ENCODE peak calls at places on chromosomes 1 and 21, in nine cellular contexts. One of them, this sample, is unnamed.

GRCh38 chr1:220732137-220732536 is 16.0 kb upstream of the MTARC2 start:
- DNase-seq in colonic mucosa: no peak
- DNase-seq in adrenal gland: no peak
- DNase-seq in heart left ventricle: no peak
- DNase-seq in MM.1S: no peak
- DNase-seq in A549: no peak
- DNase-seq in CD8-positive, alpha-beta T cell: no peak
- DNase-seq in mammary epithelial cell: no peak
- DNase-seq in right lobe of liver: no peak
- DNase-seq in this sample: no peak

GRCh38 chr21:32459972-32460371 is 47.5 kb downstream of the EVA1C start:
- DNase-seq in colonic mucosa: no peak
- DNase-seq in adrenal gland: no peak
- DNase-seq in heart left ventricle: no peak
- DNase-seq in MM.1S: no peak
- DNase-seq in A549: no peak
- DNase-seq in CD8-positive, alpha-beta T cell: no peak
- DNase-seq in mammary epithelial cell: no peak
- DNase-seq in right lobe of liver: no peak
- DNase-seq in this sample: no peak

GRCh38 chr1:208387908-208388756 is 143.9 kb upstream of the PLXNA2 start:
- DNase-seq in colonic mucosa: no peak
- DNase-seq in adrenal gland: no peak
- DNase-seq in heart left ventricle: no peak
- DNase-seq in MM.1S: no peak
- DNase-seq in A549: no peak
- DNase-seq in CD8-positive, alpha-beta T cell: no peak
- DNase-seq in mammary epithelial cell: peak
- DNase-seq in right lobe of liver: no peak
- DNase-seq in this sample: no peak

GRCh38 chr21:39647476-39647875 is 34.7 kb downstream of the B3GALT5 start:
- DNase-seq in colonic mucosa: no peak
- DNase-seq in adrenal gland: no peak
- DNase-seq in heart left ventricle: no peak
- DNase-seq in MM.1S: no peak
- DNase-seq in A549: no peak
- DNase-seq in CD8-positive, alpha-beta T cell: no peak
- DNase-seq in mammary epithelial cell: no peak
- DNase-seq in right lobe of liver: no peak
- DNase-seq in this sample: no peak

GRCh38 chr1:154962795-154963330 is 1.3 kb upstream of the PYGO2 start:
- DNase-seq in colonic mucosa: no peak
- DNase-seq in adrenal gland: no peak
- DNase-seq in heart left ventricle: no peak
- DNase-seq in MM.1S: no peak
- DNase-seq in A549: no peak
- DNase-seq in CD8-positive, alpha-beta T cell: no peak
- DNase-seq in mammary epithelial cell: no peak
- DNase-seq in right lobe of liver: peak
- DNase-seq in this sample: no peak

GRCh38 chr1:53069663-53070327 is 7.8 kb downstream of the PODN start:
- DNase-seq in colonic mucosa: no peak
- DNase-seq in adrenal gland: no peak
- DNase-seq in heart left ventricle: peak
- DNase-seq in MM.1S: no peak
- DNase-seq in A549: no peak
- DNase-seq in CD8-positive, alpha-beta T cell: no peak
- DNase-seq in mammary epithelial cell: no peak
- DNase-seq in right lobe of liver: peak
- DNase-seq in this sample: peak

GRCh38 chr1:248841702-248842395 is 3.8 kb downstream of the ZNF672 start:
- DNase-seq in colonic mucosa: peak
- DNase-seq in adrenal gland: no peak
- DNase-seq in heart left ventricle: peak
- DNase-seq in MM.1S: peak
- DNase-seq in A549: no peak
- DNase-seq in CD8-positive, alpha-beta T cell: no peak
- DNase-seq in mammary epithelial cell: peak
- DNase-seq in right lobe of liver: no peak
- DNase-seq in this sample: no peak

GRCh38 chr1:212255705-212256307 is 29.4 kb upstream of the PPP2R5A start:
- DNase-seq in colonic mucosa: no peak
- DNase-seq in adrenal gland: no peak
- DNase-seq in heart left ventricle: no peak
- DNase-seq in MM.1S: no peak
- DNase-seq in A549: no peak
- DNase-seq in CD8-positive, alpha-beta T cell: no peak
- DNase-seq in mammary epithelial cell: no peak
- DNase-seq in right lobe of liver: peak
- DNase-seq in this sample: no peak

GRCh38 chr1:114668784-114669561 is 876 bp downstream of the DENND2C start:
- DNase-seq in colonic mucosa: no peak
- DNase-seq in adrenal gland: no peak
- DNase-seq in heart left ventricle: no peak
- DNase-seq in MM.1S: peak
- DNase-seq in A549: no peak
- DNase-seq in CD8-positive, alpha-beta T cell: no peak
- DNase-seq in mammary epithelial cell: peak
- DNase-seq in right lobe of liver: no peak
- DNase-seq in this sample: no peak

GRCh38 chr1:114671939-114672275 is 2.1 kb upstream of the DENND2C start:
- DNase-seq in colonic mucosa: no peak
- DNase-seq in adrenal gland: no peak
- DNase-seq in heart left ventricle: no peak
- DNase-seq in MM.1S: peak
- DNase-seq in A549: no peak
- DNase-seq in CD8-positive, alpha-beta T cell: no peak
- DNase-seq in mammary epithelial cell: no peak
- DNase-seq in right lobe of liver: no peak
- DNase-seq in this sample: no peak

GRCh38 chr1:114670083-114671010 is 498 bp upstream of the DENND2C start:
- DNase-seq in colonic mucosa: peak
- DNase-seq in adrenal gland: peak
- DNase-seq in heart left ventricle: peak
- DNase-seq in MM.1S: peak
- DNase-seq in A549: peak
- DNase-seq in CD8-positive, alpha-beta T cell: peak
- DNase-seq in mammary epithelial cell: peak
- DNase-seq in right lobe of liver: peak
- DNase-seq in this sample: peak

GRCh38 chr1:114669562-114670082 is at the start of gene DENND2C:
- DNase-seq in colonic mucosa: no peak
- DNase-seq in adrenal gland: no peak
- DNase-seq in heart left ventricle: no peak
- DNase-seq in MM.1S: peak
- DNase-seq in A549: no peak
- DNase-seq in CD8-positive, alpha-beta T cell: no peak
- DNase-seq in mammary epithelial cell: no peak
- DNase-seq in right lobe of liver: no peak
- DNase-seq in this sample: no peak

DNA sequence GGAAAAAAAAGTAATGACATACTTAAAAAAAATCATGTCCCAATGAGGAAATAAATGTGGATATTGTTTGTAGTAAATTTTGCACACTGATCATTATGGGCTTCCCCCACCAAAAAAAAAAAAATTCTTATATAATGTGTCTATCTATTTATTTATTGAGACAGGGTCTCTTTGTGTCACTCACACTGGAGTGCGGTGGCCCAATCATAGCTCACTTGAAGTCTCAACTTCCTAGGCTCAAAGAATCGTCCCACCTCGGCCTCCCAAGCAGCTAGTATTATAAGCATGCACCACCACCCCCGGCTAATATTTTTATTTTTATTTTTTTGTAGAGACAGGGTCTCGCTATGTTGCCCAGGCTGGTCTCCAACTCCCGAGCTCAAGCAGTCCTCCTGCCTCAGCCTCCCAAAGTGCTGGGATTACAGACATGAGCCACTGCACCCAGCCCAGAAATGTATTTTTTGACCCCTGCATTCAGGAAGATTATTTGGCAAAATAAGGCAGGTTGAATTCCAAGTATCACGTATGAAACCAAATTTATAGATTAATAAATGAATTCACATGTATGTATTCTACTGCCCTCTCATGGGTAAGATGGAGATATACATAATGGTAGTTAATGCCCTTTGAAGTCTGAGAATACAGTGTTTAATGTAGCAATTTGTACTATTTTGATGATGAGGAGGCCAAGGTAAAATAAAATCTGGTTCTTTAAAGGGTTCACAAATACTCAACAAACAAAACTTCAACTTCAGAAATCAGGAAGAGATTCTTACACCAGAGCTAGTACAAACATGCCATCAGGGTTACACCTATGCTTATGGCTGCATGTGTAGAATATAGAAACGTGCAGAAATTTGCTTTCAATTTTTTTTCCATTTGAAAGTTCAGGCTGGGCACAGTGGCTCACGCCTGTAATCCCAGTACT is 1.4 kb upstream of the DENND2C start:
- DNase-seq in colonic mucosa: no peak
- DNase-seq in adrenal gland: no peak
- DNase-seq in heart left ventricle: no peak
- DNase-seq in MM.1S: peak
- DNase-seq in A549: peak
- DNase-seq in CD8-positive, alpha-beta T cell: no peak
- DNase-seq in mammary epithelial cell: peak
- DNase-seq in right lobe of liver: no peak
- DNase-seq in this sample: no peak
- TF ChIP-seq CTCF in colonic mucosa: no peak
- TF ChIP-seq CTCF in adrenal gland: no peak
- TF ChIP-seq CTCF in heart left ventricle: peak
- TF ChIP-seq CTCF in MM.1S: peak
- TF ChIP-seq CTCF in A549: peak
- TF ChIP-seq CTCF in CD8-positive, alpha-beta T cell: peak
- TF ChIP-seq CTCF in mammary epithelial cell: peak
- TF ChIP-seq CTCF in right lobe of liver: peak
- TF ChIP-seq CTCF in this sample: peak

GRCh38 chr1:151907363-151908139 is 1.8 kb downstream of the THEM4 start:
- DNase-seq in colonic mucosa: no peak
- DNase-seq in adrenal gland: no peak
- DNase-seq in heart left ventricle: no peak
- DNase-seq in MM.1S: no peak
- DNase-seq in A549: no peak
- DNase-seq in CD8-positive, alpha-beta T cell: no peak
- DNase-seq in mammary epithelial cell: no peak
- DNase-seq in right lobe of liver: no peak
- DNase-seq in this sample: no peak

GRCh38 chr1:151909167-151910149 is at the start of gene THEM4:
- DNase-seq in colonic mucosa: peak
- DNase-seq in adrenal gland: peak
- DNase-seq in heart left ventricle: peak
- DNase-seq in MM.1S: peak
- DNase-seq in A549: peak
- DNase-seq in CD8-positive, alpha-beta T cell: peak
- DNase-seq in mammary epithelial cell: peak
- DNase-seq in right lobe of liver: peak
- DNase-seq in this sample: peak

GRCh38 chr1:151912973-151913372 is 3.7 kb upstream of the THEM4 start:
- DNase-seq in colonic mucosa: no peak
- DNase-seq in adrenal gland: no peak
- DNase-seq in heart left ventricle: no peak
- DNase-seq in MM.1S: no peak
- DNase-seq in A549: no peak
- DNase-seq in CD8-positive, alpha-beta T cell: no peak
- DNase-seq in mammary epithelial cell: no peak
- DNase-seq in right lobe of liver: no peak
- DNase-seq in this sample: no peak

GRCh38 chr1:151905070-151905442 is 4.3 kb downstream of the THEM4 start:
- DNase-seq in colonic mucosa: no peak
- DNase-seq in adrenal gland: no peak
- DNase-seq in heart left ventricle: no peak
- DNase-seq in MM.1S: no peak
- DNase-seq in A549: no peak
- DNase-seq in CD8-positive, alpha-beta T cell: no peak
- DNase-seq in mammary epithelial cell: no peak
- DNase-seq in right lobe of liver: no peak
- DNase-seq in this sample: peak

DNA sequence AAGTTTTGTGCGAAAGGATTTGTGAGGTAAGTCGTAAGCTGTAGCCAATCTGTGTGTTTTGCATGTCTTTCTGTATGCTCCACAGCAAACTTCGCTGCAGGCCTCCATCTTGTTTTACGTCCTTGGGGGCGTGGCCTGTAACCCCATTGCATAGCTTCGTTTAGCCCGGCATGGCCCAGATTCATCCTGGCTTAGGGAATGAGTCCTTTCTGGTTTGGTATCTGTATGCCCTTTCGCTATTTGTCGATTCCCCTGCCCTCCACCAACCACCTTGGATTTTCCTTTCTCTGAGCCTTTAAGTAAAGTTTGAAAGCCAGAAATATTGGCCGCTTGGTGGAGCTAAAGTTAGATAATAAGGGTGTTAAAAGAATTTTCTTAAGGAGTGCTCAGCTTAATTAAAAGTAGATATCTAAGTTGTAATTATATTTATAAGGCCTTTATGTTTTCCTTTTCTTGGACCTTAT is 1.1 kb downstream of the THEM4 start:
- DNase-seq in colonic mucosa: no peak
- DNase-seq in adrenal gland: no peak
- DNase-seq in heart left ventricle: no peak
- DNase-seq in MM.1S: peak
- DNase-seq in A549: no peak
- DNase-seq in CD8-positive, alpha-beta T cell: no peak
- DNase-seq in mammary epithelial cell: no peak
- DNase-seq in right lobe of liver: no peak
- DNase-seq in this sample: no peak
- H3K4me3 ChIP-seq in colonic mucosa: peak
- H3K4me3 ChIP-seq in adrenal gland: no peak
- H3K4me3 ChIP-seq in heart left ventricle: no peak
- H3K4me3 ChIP-seq in MM.1S: peak
- H3K4me3 ChIP-seq in A549: peak
- H3K4me3 ChIP-seq in CD8-positive, alpha-beta T cell: peak
- H3K4me3 ChIP-seq in mammary epithelial cell: peak
- H3K4me3 ChIP-seq in right lobe of liver: no peak
- H3K4me3 ChIP-seq in this sample: peak

DNA sequence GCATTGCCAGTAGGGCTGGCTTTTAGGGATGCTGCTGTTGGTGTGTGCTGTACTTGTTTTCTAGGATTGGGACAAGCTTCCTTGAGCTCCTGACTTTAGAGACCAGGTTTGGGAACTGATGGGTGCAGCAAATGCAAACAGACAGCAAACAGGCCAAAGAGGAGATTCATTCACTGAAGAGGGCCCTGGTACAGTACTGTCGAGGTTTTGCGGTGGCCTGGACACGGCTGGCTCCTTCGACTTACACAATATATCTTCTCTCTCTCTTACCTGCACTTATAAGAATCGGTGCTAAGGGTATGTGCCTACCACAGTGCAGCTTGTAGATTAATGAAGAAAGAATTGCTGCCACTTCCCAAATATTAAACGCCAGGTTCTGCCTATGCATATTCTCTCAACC is 44.6 kb downstream of the ATP1A1 start:
- DNase-seq in colonic mucosa: peak
- DNase-seq in adrenal gland: no peak
- DNase-seq in heart left ventricle: no peak
- DNase-seq in MM.1S: no peak
- DNase-seq in A549: no peak
- DNase-seq in CD8-positive, alpha-beta T cell: no peak
- DNase-seq in mammary epithelial cell: no peak
- DNase-seq in right lobe of liver: no peak
- DNase-seq in this sample: no peak
- H3K27ac ChIP-seq in colonic mucosa: no peak
- H3K27ac ChIP-seq in adrenal gland: no peak
- H3K27ac ChIP-seq in heart left ventricle: peak
- H3K27ac ChIP-seq in MM.1S: no peak
- H3K27ac ChIP-seq in A549: peak
- H3K27ac ChIP-seq in CD8-positive, alpha-beta T cell: peak
- H3K27ac ChIP-seq in mammary epithelial cell: peak
- H3K27ac ChIP-seq in right lobe of liver: peak
- H3K27ac ChIP-seq in this sample: peak

GRCh38 chr1:204366759-204367158 is 7.0 kb upstream of the PLEKHA6 start:
- DNase-seq in colonic mucosa: no peak
- DNase-seq in adrenal gland: no peak
- DNase-seq in heart left ventricle: no peak
- DNase-seq in MM.1S: peak
- DNase-seq in A549: peak
- DNase-seq in CD8-positive, alpha-beta T cell: no peak
- DNase-seq in mammary epithelial cell: no peak
- DNase-seq in right lobe of liver: no peak
- DNase-seq in this sample: no peak
- TF ChIP-seq CTCF in colonic mucosa: no peak
- TF ChIP-seq CTCF in adrenal gland: no peak
- TF ChIP-seq CTCF in heart left ventricle: peak
- TF ChIP-seq CTCF in MM.1S: peak
- TF ChIP-seq CTCF in A549: peak
- TF ChIP-seq CTCF in CD8-positive, alpha-beta T cell: no peak
- TF ChIP-seq CTCF in mammary epithelial cell: peak
- TF ChIP-seq CTCF in right lobe of liver: peak
- TF ChIP-seq CTCF in this sample: peak

This sample was measured in Peyer's patch.